ENCODE peak calls at places on chromosome 22, in six cellular contexts. I is activated CD8-positive, alpha-beta T cell treated with anti-CD3 and anti-CD28 coated beads for 36 hours; Q is RPMI7951; C is kidney; E is left lobe of liver; Y is upper lobe of right lung. R is an unnamed sample.

GRCh38 chr22:40728731-40729189 is 49.5 kb downstream of the MCHR1 start:
- DNase-seq in I (peak), Q (peak), C (no peak), E (no peak), Y (no peak), R (no peak)

GRCh38 chr22:25747245-25747944 is 5.4 kb downstream of the MYO18B start:
- DNase-seq in I (no peak), Q (peak), C (peak), E (no peak), Y (no peak), R (no peak)

GRCh38 chr22:27247691-27248434 is 553.7 kb downstream of the MN1 start:
- DNase-seq in I (no peak), Q (peak), C (no peak), E (no peak), Y (no peak), R (no peak)

GRCh38 chr22:33227791-33228190 is 169.6 kb upstream of the SYN3 start:
- DNase-seq in I (no peak), Q (no peak), C (no peak), E (no peak), Y (no peak), R (no peak)

GRCh38 chr22:38735126-38735464 is 20.7 kb downstream of the SUN2 start:
- DNase-seq in I (no peak), Q (no peak), C (peak), E (no peak), Y (no peak), R (no peak)

GRCh38 chr22:24758164-24758799 is 16.2 kb downstream of the PIWIL3 start:
- DNase-seq in I (peak), Q (peak), C (no peak), E (no peak), Y (no peak), R (peak)

GRCh38 chr22:36701941-36702640 is 1.5 kb downstream of the CACNG2 start:
- DNase-seq in I (no peak), Q (no peak), C (no peak), E (no peak), Y (no peak), R (no peak)

GRCh38 chr22:19291580-19292261 is at the start of gene CLTCL1:
- DNase-seq in I (peak), Q (peak), C (peak), E (peak), Y (peak), R (peak)

GRCh38 chr22:38942702-38943101 is 14.7 kb upstream of the APOBEC3A start:
- DNase-seq in I (no peak), Q (no peak), C (peak), E (peak), Y (peak), R (no peak)

R was measured in dorsolateral prefrontal cortex.